ENCODE peak calls at places on chromosomes 11 and 22, in five cellular contexts. U is suprapubic skin, I is Caco-2, M is coronary artery, J is HFF-Myc. W is an unnamed sample.

GRCh38 chr22:38318792-38319773 is 1.9 kb upstream of the CSNK1E start:
- DNase-seq in M (no peak), U (no peak), J (no peak), I (no peak), W (no peak)

GRCh38 chr11:103789957-103790356 is 246.5 kb upstream of the DDI1 start:
- DNase-seq in J (no peak), M (no peak), U (no peak), I (no peak), W (no peak)

GRCh38 chr22:23457586-23457985 is 122.5 kb downstream of the IGLL1 start:
- DNase-seq in I (no peak), M (no peak), U (no peak), J (no peak), W (no peak)

GRCh38 chr22:40512426-40513136 is 123.9 kb downstream of the MRTFA start:
- DNase-seq in J (peak; percentile 82), I (no peak), M (peak; percentile 81), U (no peak), W (peak; percentile 83)

GRCh38 chr11:93225642-93226041 is 27.9 kb upstream of the SLC36A4 start:
- DNase-seq in M (no peak), I (no peak), U (no peak), J (no peak), W (no peak)

GRCh38 chr22:17258015-17258827 is 39.0 kb upstream of the ADA2 start:
- DNase-seq in J (peak; percentile 30), M (no peak), U (no peak), I (peak; percentile 43), W (no peak)

GRCh38 chr11:23063261-23063660 is 203.0 kb upstream of the CCDC179 start:
- DNase-seq in M (no peak), I (no peak), J (no peak), U (no peak), W (no peak)

GRCh38 chr11:82521427-82521826 is 212.2 kb downstream of the FAM181B start:
- DNase-seq in U (no peak), I (no peak), M (no peak), J (no peak), W (no peak)

GRCh38 chr11:107769189-107769588 is 57.3 kb upstream of the SLN start:
- DNase-seq in I (no peak), U (no peak), J (no peak), M (no peak), W (no peak)

GRCh38 chr11:79068356-79068755 is 372.5 kb downstream of the TENM4 start:
- DNase-seq in J (no peak), M (no peak), I (no peak), U (no peak), W (no peak)

GRCh38 chr22:20009582-20010306 is 6.9 kb downstream of the ARVCF start:
- DNase-seq in M (no peak), J (no peak), I (no peak), U (no peak), W (no peak)

GRCh38 chr11:121426476-121427454 is 25.3 kb upstream of the SORL1 start:
- DNase-seq in J (no peak), I (peak; percentile 66), M (no peak), U (no peak), W (no peak)

DNA sequence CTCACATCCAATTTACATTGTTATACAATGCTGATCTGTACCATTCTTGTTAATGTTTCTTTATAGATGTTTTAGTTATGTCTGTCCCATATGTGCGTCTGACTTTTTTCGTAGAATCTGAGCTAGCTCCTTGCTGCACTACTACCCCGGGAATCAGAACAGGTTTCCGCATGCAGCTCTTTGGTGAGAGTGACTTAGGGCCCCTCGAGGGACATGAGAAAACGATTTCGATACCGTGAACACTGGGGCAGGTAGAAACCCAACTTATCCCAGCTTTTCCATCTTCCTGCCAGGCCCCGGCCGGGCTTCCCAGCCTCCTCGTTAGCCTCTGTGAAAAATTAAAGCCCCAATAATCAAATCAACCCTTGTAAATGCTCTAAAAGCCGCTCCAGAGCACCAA is 23.4 kb upstream of the PKNOX2 start:
- DNase-seq in J (no peak), I (no peak), U (no peak), M (no peak), W (no peak)
- H3K4me3 ChIP-seq in J (no peak overlapping the region), I (no peak overlapping the region), U (no peak overlapping the region), M (no peak overlapping the region), W (no peak overlapping the region)

DNA sequence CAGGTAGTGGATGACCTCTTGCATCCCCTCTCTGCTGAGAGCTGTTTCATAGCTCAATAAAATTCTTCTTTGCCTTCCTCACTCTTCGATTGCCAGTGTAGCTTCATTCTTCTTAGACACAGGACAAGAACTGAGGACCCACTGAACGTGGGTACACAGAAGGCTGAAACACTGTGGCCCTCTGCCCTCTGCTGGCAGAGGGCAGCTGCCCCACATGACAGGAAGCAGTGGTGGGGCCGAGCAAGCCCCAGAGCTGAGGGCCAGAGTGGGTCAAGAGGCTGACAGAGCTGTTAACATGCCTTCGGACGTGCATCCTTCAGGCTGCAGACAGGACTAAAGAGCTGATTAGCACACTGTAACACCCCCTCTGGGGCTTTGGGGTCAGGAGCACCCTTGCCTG is 15.6 kb downstream of the SMC1B start:
- DNase-seq in I (no peak), M (no peak), J (no peak), U (no peak), W (no peak)
- TF ChIP-seq CTCF in I (no peak), M (no peak), J (peak; percentile 14), U (no peak), W (no peak)

GRCh38 chr11:2202900-2203439 is 31.4 kb upstream of the TH start:
- DNase-seq in J (no peak), I (peak; percentile 94), M (no peak), U (peak; percentile 55), W (no peak)
- H3K4me3 ChIP-seq in J (no peak overlapping the region), I (peak overlapping the region; percentile 32), M (no peak overlapping the region), U (no peak overlapping the region), W (no peak overlapping the region)

DNA sequence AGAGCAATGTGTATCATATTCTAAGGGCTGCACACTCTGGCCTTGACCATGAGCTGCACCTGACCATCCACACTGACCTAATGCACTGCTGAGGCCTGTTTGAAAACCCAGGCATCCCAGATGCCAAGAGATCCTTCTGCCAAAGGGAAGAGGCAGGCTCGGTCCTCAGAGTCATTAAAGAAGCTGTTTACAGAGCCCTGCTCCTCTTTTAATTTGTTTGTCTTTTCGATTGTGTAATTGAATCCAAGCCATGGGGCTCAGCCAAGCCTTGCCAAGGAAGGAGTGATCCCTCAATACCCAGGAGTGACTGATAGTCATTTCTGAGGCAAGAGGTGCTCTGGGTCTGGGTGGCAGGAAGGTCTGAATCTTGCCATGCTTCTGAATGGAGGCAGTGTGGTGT is 94.5 kb upstream of the ISX start:
- DNase-seq in J (no peak), M (no peak), I (no peak), U (no peak), W (no peak)
- TF ChIP-seq CTCF in J (no peak), M (no peak), I (no peak), U (no peak), W (no peak)

W was measured in retinal pigment epithelial cell.